ENCODE peak calls at places on chromosomes 2 and 18, in ten cellular contexts. J, C, P, I, U, Z, L, R, O and G are unnamed samples.
A peak's percentile ranks its signal among the peaks of the same experiment; 100 is the strongest.

GRCh38 chr2:191382801-191383200 is 137.6 kb downstream of the MYO1B start:
- DNase-seq in R (no peak), L (peak; percentile 87), I (peak; percentile 77), O (no peak), J (no peak), P (peak; percentile 82), C (no peak), U (no peak), Z (no peak), G (no peak)

GRCh38 chr18:37639846-37640245 is 74.2 kb upstream of the CELF4 start:
- DNase-seq in Z (no peak), U (no peak), R (no peak), L (no peak), P (no peak), I (no peak), J (no peak), C (no peak), O (no peak), G (no peak)

GRCh38 chr18:13477147-13477683 is 249.1 kb downstream of the FAM210A start:
- DNase-seq in C (no peak), I (no peak), R (no peak), O (no peak), Z (no peak), J (no peak), L (peak; percentile 63), U (no peak), P (no peak), G (no peak)

GRCh38 chr2:238167344-238167715 is 8.6 kb downstream of the ERFE start:
- DNase-seq in O (no peak), R (no peak), Z (peak; percentile 53), J (no peak), U (no peak), C (no peak), P (no peak), L (no peak), I (no peak), G (no peak)

GRCh38 chr2:162114291-162114690 is 37.8 kb downstream of the GCG start:
- DNase-seq in R (no peak), O (no peak), C (no peak), U (no peak), J (no peak), P (no peak), I (peak; percentile 46), Z (no peak), L (no peak), G (no peak)

GRCh38 chr2:219452361-219453317 is 18.0 kb downstream of the SPEG start:
- DNase-seq in P (peak; percentile 93), J (no peak), C (peak; percentile 80), U (no peak), I (peak; percentile 98), O (no peak), Z (no peak), R (no peak), L (no peak), G (no peak)

GRCh38 chr2:42937171-42937875 is 144.9 kb upstream of the HAAO start:
- DNase-seq in U (no peak), C (peak; percentile 84), I (no peak), P (no peak), R (no peak), J (no peak), L (no peak), O (no peak), Z (peak; percentile 82), G (no peak)

GRCh38 chr18:77653792-77654191 is 404.1 kb downstream of the GALR1 start:
- DNase-seq in C (no peak), I (no peak), O (no peak), Z (peak; percentile 19), U (no peak), P (no peak), J (no peak), R (no peak), L (no peak), G (no peak)

GRCh38 chr2:174180165-174180724 is 68.1 kb downstream of the OLA1 start:
- DNase-seq in J (no peak), C (no peak), O (no peak), R (no peak), U (no peak), Z (no peak), L (peak; percentile 16), P (peak; percentile 13), I (peak; percentile 20), G (no peak)

GRCh38 chr2:55147041-55147440 is 85.1 kb downstream of the CLHC1 start:
- DNase-seq in U (no peak), I (no peak), P (no peak), C (no peak), J (no peak), R (no peak), O (no peak), L (no peak), Z (no peak), G (no peak)

GRCh38 chr2:119429225-119430000 is 2.2 kb upstream of the TMEM37 start:
- DNase-seq in I (no peak), P (no peak), J (no peak), R (no peak), O (no peak), Z (no peak), U (no peak), C (no peak), L (no peak), G (no peak)

GRCh38 chr2:163800889-163801498 is 65.2 kb upstream of the FIGN start:
- DNase-seq in C (peak; percentile 46), Z (no peak), J (no peak), U (no peak), R (no peak), I (peak; percentile 85), P (peak; percentile 41), O (no peak), L (no peak), G (peak; percentile 12)

GRCh38 chr2:240151477-240152031 is 11.1 kb upstream of the OTOS start:
- DNase-seq in J (no peak), I (no peak), C (peak; percentile 33), O (no peak), R (no peak), U (no peak), L (peak; percentile 55), P (no peak), Z (peak; percentile 55), G (no peak)

GRCh38 chr2:141911485-141912066 is 219.2 kb downstream of the LRP1B start:
- DNase-seq in L (peak; percentile 50), C (peak; percentile 39), O (no peak), Z (no peak), I (peak; percentile 24), J (no peak), R (peak; percentile 3), P (peak; percentile 36), U (no peak), G (no peak)

GRCh38 chr2:188089896-188090295 is 201.8 kb upstream of the GULP1 start:
- DNase-seq in R (no peak), C (no peak), U (no peak), P (peak; percentile 40), Z (no peak), I (peak; percentile 16), J (no peak), L (no peak), O (no peak), G (no peak)

GRCh38 chr18:33863912-33864311 is 285.9 kb downstream of the ASXL3 start:
- DNase-seq in L (no peak), P (no peak), U (no peak), I (no peak), Z (no peak), R (no peak), O (no peak), C (no peak), J (no peak), G (no peak)

GRCh38 chr2:177908182-177908581 is 164.4 kb downstream of the PDE11A start:
- DNase-seq in O (no peak), R (no peak), L (no peak), P (no peak), I (no peak), J (no peak), Z (no peak), C (no peak), U (no peak), G (no peak)

GRCh38 chr2:188303363-188304031 is 11.8 kb downstream of the GULP1 start:
- DNase-seq in L (no peak), I (peak; percentile 92), R (no peak), P (peak; percentile 84), Z (no peak), U (no peak), C (peak; percentile 64), J (no peak), O (no peak), G (no peak)

GRCh38 chr2:101718993-101719571 is 21.6 kb downstream of the MAP4K4 start:
- DNase-seq in O (no peak), L (no peak), J (no peak), C (no peak), I (peak; percentile 63), P (no peak), R (no peak), U (no peak), Z (no peak), G (no peak)

GRCh38 chr2:224584111-224584764 is 925 bp downstream of the CUL3 start:
- DNase-seq in R (no peak), C (peak; percentile 38), I (peak; percentile 61), U (no peak), Z (no peak), O (no peak), P (peak; percentile 43), J (no peak), L (peak; percentile 34), G (no peak)

GRCh38 chr2:101625387-101625786 is 72.1 kb upstream of the MAP4K4 start:
- DNase-seq in P (no peak), U (no peak), R (no peak), Z (no peak), L (peak; percentile 75), J (no peak), O (no peak), I (no peak), C (no peak), G (no peak)

GRCh38 chr2:64837116-64837704 is 152.0 kb upstream of the SLC1A4 start:
- DNase-seq in J (no peak), I (peak; percentile 70), C (peak; percentile 41), P (peak; percentile 81), U (no peak), Z (no peak), R (no peak), O (no peak), L (no peak), G (no peak)

GRCh38 chr2:224252601-224253000 is 149.3 kb downstream of the FAM124B start:
- DNase-seq in I (peak; percentile 76), R (no peak), P (peak; percentile 81), U (no peak), C (no peak), Z (no peak), J (no peak), O (no peak), L (no peak), G (no peak)

GRCh38 chr2:155792666-155793065 is 539.9 kb downstream of the NR4A2 start:
- DNase-seq in L (no peak), O (no peak), R (no peak), C (no peak), J (no peak), P (no peak), Z (no peak), U (no peak), I (no peak), G (no peak)

GRCh38 chr2:194383404-194383803 is 1273.6 kb upstream of the SLC39A10 start:
- DNase-seq in Z (no peak), P (no peak), U (no peak), J (no peak), L (no peak), R (no peak), C (no peak), O (no peak), I (no peak), G (no peak)

GRCh38 chr2:119263656-119264055 is 40.0 kb downstream of the STEAP3 start:
- DNase-seq in Z (no peak), R (no peak), P (no peak), O (no peak), C (no peak), J (no peak), U (no peak), I (no peak), L (no peak), G (no peak)

GRCh38 chr2:149782566-149782965 is 195.0 kb upstream of the MMADHC start:
- DNase-seq in O (no peak), P (peak; percentile 20), Z (no peak), I (peak; percentile 17), L (no peak), C (no peak), U (no peak), R (no peak), J (no peak), G (no peak)

GRCh38 chr2:25341031-25341727 is 546 bp downstream of the DNMT3A start:
- DNase-seq in J (peak; percentile 70), Z (peak; percentile 82), P (no peak), O (no peak), C (no peak), I (no peak), R (no peak), L (no peak), U (peak; percentile 75), G (no peak)